ENCODE peak calls at places on chromosomes 16 and 17, in nine cellular contexts. H, B, N, X, O, L, C, V and T are unnamed samples.

GRCh38 chr16:18048858-18049257 is 287.7 kb downstream of the NPIPA8 start:
- ATAC-seq in O (no peak), C (no peak), X (peak; percentile 22), H (no peak), V (no peak), L (no peak), B (no peak), N (no peak), T (no peak)

GRCh38 chr16:75452464-75453190 is 11.9 kb downstream of the TMEM170A start:
- ATAC-seq in B (peak; percentile 76), X (no peak), C (no peak), H (no peak), L (no peak), O (no peak), V (no peak), N (peak; percentile 62), T (no peak)

GRCh38 chr16:62089715-62090114 is 53.5 kb upstream of the CDH8 start:
- ATAC-seq in B (no peak), V (no peak), X (no peak), H (no peak), L (no peak), N (no peak), C (no peak), O (no peak), T (no peak)

GRCh38 chr16:2170080-2170479 is 14.5 kb downstream of the TRAF7 start:
- ATAC-seq in B (peak; percentile 28), L (no peak), N (no peak), V (no peak), H (no peak), O (no peak), X (no peak), C (no peak), T (no peak)

GRCh38 chr17:7426896-7427488 is 1.6 kb downstream of the SPEM2 start:
- ATAC-seq in X (no peak), O (no peak), C (no peak), V (no peak), H (no peak), B (peak; percentile 19), L (no peak), N (no peak), T (no peak)

GRCh38 chr17:65228734-65229390 is 91.7 kb downstream of the RGS9 start:
- ATAC-seq in O (peak; percentile 80), L (peak; percentile 83), N (no peak), C (peak; percentile 73), B (no peak), X (no peak), V (peak; percentile 92), H (peak; percentile 83), T (peak; percentile 82)

GRCh38 chr16:29906520-29907244 is 6.4 kb downstream of the ASPHD1 start:
- ATAC-seq in L (no peak), B (no peak), O (no peak), N (no peak), C (no peak), H (no peak), X (no peak), V (no peak), T (no peak)

GRCh38 chr17:46020023-46020735 is 21.1 kb downstream of the STH start:
- ATAC-seq in B (no peak), C (peak; percentile 96), L (peak; percentile 97), V (peak; percentile 98), X (peak; percentile 56), H (peak; percentile 96), O (no peak), N (peak; percentile 38), T (peak; percentile 99)

GRCh38 chr16:1488054-1488601 is 616 bp downstream of the PTX4 start:
- ATAC-seq in X (no peak), O (no peak), V (no peak), B (no peak), H (no peak), N (no peak), L (no peak), C (no peak), T (peak; percentile 2)

GRCh38 chr17:21106316-21106715 is 20.4 kb upstream of the DHRS7B start:
- ATAC-seq in L (no peak), C (no peak), O (no peak), X (no peak), V (no peak), N (no peak), B (no peak), H (no peak), T (no peak)

GRCh38 chr17:31085563-31085962 is 9.2 kb upstream of the NF1 start:
- ATAC-seq in C (no peak), H (no peak), B (no peak), O (peak; percentile 93), L (no peak), X (no peak), V (no peak), N (peak; percentile 47), T (no peak)

GRCh38 chr17:77609553-77610517 is 348.7 kb upstream of the TNRC6C start:
- ATAC-seq in L (peak; percentile 93), X (peak; percentile 66), C (peak; percentile 99), O (no peak), V (peak; percentile 84), N (no peak), B (no peak), H (peak; percentile 98), T (peak; percentile 95)